ENCODE peak calls at places on chromosomes 6 and 20, in seven cellular contexts. K is NCI-H1105, D is activated T-cell treated with anti-CD3 and anti-CD28 coated beads for 24 hours, R is mucosa of gallbladder, C is GM03348, A is aorta, O is right cardiac atrium. I is an unnamed sample.

GRCh38 chr6:88008411-88008810 is 39.2 kb upstream of the SPACA1 start:
- DNase-seq in K (no peak), D (no peak), R (no peak), C (no peak), A (no peak), O (no peak), I (no peak)

GRCh38 chr6:22828179-22829062 is 259.1 kb downstream of the HDGFL1 start:
- DNase-seq in K (no peak), D (no peak), R (peak), C (peak), A (no peak), O (peak), I (peak)

GRCh38 chr6:124560836-124561585 is 401.2 kb upstream of the RNF217 start:
- DNase-seq in K (no peak), D (no peak), R (no peak), C (no peak), A (no peak), O (no peak), I (no peak)

GRCh38 chr6:73514746-73515110 is 6.1 kb downstream of the EEF1A1 start:
- DNase-seq in K (no peak), D (no peak), R (no peak), C (no peak), A (no peak), O (no peak), I (no peak)

GRCh38 chr20:58130574-58130973 is 97.9 kb downstream of the ANKRD60 start:
- DNase-seq in K (no peak), D (no peak), R (no peak), C (no peak), A (no peak), O (no peak), I (no peak)

GRCh38 chr20:44616604-44616964 is 34.2 kb downstream of the PKIG start:
- DNase-seq in K (no peak), D (no peak), R (no peak), C (no peak), A (peak), O (peak), I (no peak)

GRCh38 chr20:47681977-47682812 is 103.1 kb downstream of the SULF2 start:
- DNase-seq in K (no peak), D (no peak), R (peak), C (peak), A (no peak), O (peak), I (no peak)

GRCh38 chr20:45412653-45413052 is 3.3 kb upstream of the PIGT start:
- DNase-seq in K (no peak), D (no peak), R (no peak), C (no peak), A (no peak), O (no peak), I (no peak)

GRCh38 chr6:30071081-30071818 is 4.3 kb downstream of the PPP1R11 start:
- DNase-seq in K (no peak), D (no peak), R (peak), C (peak), A (peak), O (peak), I (no peak)

GRCh38 chr6:51868591-51869355 is 218.6 kb downstream of the PKHD1 start:
- DNase-seq in K (no peak), D (no peak), R (no peak), C (no peak), A (no peak), O (no peak), I (no peak)

GRCh38 chr6:160714731-160715130 is 12.7 kb downstream of the PLG start:
- DNase-seq in K (no peak), D (no peak), R (no peak), C (peak), A (no peak), O (no peak), I (no peak)

GRCh38 chr6:5653801-5654200 is 352.9 kb downstream of the NRN1 start:
- DNase-seq in K (no peak), D (no peak), R (no peak), C (no peak), A (no peak), O (no peak), I (no peak)

GRCh38 chr6:111382476-111383294 is 100.3 kb downstream of the REV3L start:
- DNase-seq in K (no peak), D (no peak), R (no peak), C (no peak), A (peak), O (peak), I (no peak)

GRCh38 chr6:130164251-130164650 is 58.5 kb downstream of the SAMD3 start:
- DNase-seq in K (no peak), D (no peak), R (no peak), C (no peak), A (no peak), O (no peak), I (no peak)

GRCh38 chr20:3727333-3728035 is 5.0 kb upstream of the HSPA12B start:
- DNase-seq in K (no peak), D (no peak), R (no peak), C (peak), A (no peak), O (peak), I (no peak)

GRCh38 chr6:39945626-39946025 is 11.4 kb upstream of the MOCS1 start:
- DNase-seq in K (peak), D (no peak), R (no peak), C (no peak), A (no peak), O (no peak), I (no peak)

GRCh38 chr20:51420111-51420510 is 122.4 kb downstream of the NFATC2 start:
- DNase-seq in K (no peak), D (no peak), R (no peak), C (peak), A (no peak), O (no peak), I (no peak)

GRCh38 chr20:21615617-21616080 is 89.8 kb upstream of the PAX1 start:
- DNase-seq in K (peak), D (peak), R (peak), C (peak), A (no peak), O (no peak), I (peak)

GRCh38 chr20:36754656-36755222 is 8.8 kb upstream of the NDRG3 start:
- DNase-seq in K (peak), D (peak), R (peak), C (peak), A (no peak), O (no peak), I (peak)

GRCh38 chr6:151029976-151030375 is 164.5 kb downstream of the MTHFD1L start:
- DNase-seq in K (no peak), D (no peak), R (no peak), C (no peak), A (no peak), O (no peak), I (no peak)

GRCh38 chr6:78513856-78514255 is 353.5 kb upstream of the IRAK1BP1 start:
- DNase-seq in K (no peak), D (no peak), R (no peak), C (no peak), A (no peak), O (no peak), I (no peak)

GRCh38 chr6:101259446-101259845 is 134.1 kb upstream of the GRIK2 start:
- DNase-seq in K (no peak), D (no peak), R (no peak), C (no peak), A (no peak), O (no peak), I (no peak)

I was measured in DMS153.